ENCODE peak calls at places on chromosome 20, in six cellular contexts. Z is ascending aorta, O is left ventricle myocardium inferior, Y is brain microvascular endothelial cell, D is GM06990, J is esophagus muscularis mucosa. E is an unnamed sample.

GRCh38 chr20:36796868-36797267 is 23.3 kb upstream of the DSN1 start:
- DNase-seq in J (no peak), Y (no peak), Z (no peak), O (no peak), D (no peak), E (no peak)

GRCh38 chr20:4026093-4026601 is 10.8 kb upstream of the RNF24 start:
- DNase-seq in Y (peak; percentile 64), Z (peak; percentile 70), O (no peak), J (peak; percentile 88), D (no peak), E (peak; percentile 82)

GRCh38 chr20:5662769-5663168 is 87.4 kb upstream of the SHLD1 start:
- DNase-seq in J (no peak), Y (no peak), Z (no peak), D (no peak), O (no peak), E (no peak)

GRCh38 chr20:31691646-31692275 is 30.9 kb downstream of the BCL2L1 start:
- DNase-seq in D (no peak), Y (no peak), O (no peak), Z (no peak), J (no peak), E (peak; percentile 22)

GRCh38 chr20:58213716-58214115 is 14.7 kb downstream of the ANKRD60 start:
- DNase-seq in Z (no peak), O (no peak), J (no peak), D (no peak), Y (no peak), E (no peak)

GRCh38 chr20:55586626-55587025 is 418.7 kb downstream of the CBLN4 start:
- DNase-seq in J (no peak), Z (no peak), Y (no peak), O (no peak), D (no peak), E (no peak)

GRCh38 chr20:49045440-49046086 is 549 bp upstream of the CSE1L start:
- DNase-seq in J (no peak), Y (no peak), O (peak; percentile 44), Z (peak; percentile 68), D (no peak), E (peak; percentile 9)

GRCh38 chr20:36644713-36645109 is 1.3 kb downstream of the SLA2 start:
- DNase-seq in Y (no peak), D (no peak), J (no peak), Z (no peak), O (no peak), E (no peak)

GRCh38 chr20:1287787-1288569 is 21.9 kb downstream of the SNPH start:
- DNase-seq in O (no peak), Y (no peak), Z (no peak), J (no peak), D (no peak), E (no peak)

GRCh38 chr20:55158446-55158845 is 683.1 kb downstream of the DOK5 start:
- DNase-seq in Y (no peak), D (no peak), O (no peak), J (no peak), Z (no peak), E (no peak)

GRCh38 chr20:54405540-54405939 is 69.9 kb upstream of the DOK5 start:
- DNase-seq in J (no peak), Y (no peak), D (no peak), Z (no peak), O (no peak), E (peak; percentile 51)

GRCh38 chr20:57609842-57610167 is 10.4 kb downstream of the ZBP1 start:
- DNase-seq in J (no peak), Z (no peak), Y (no peak), O (no peak), D (no peak), E (no peak)

GRCh38 chr20:57680131-57680716 is 29.6 kb downstream of the PMEPA1 start:
- DNase-seq in O (no peak), Z (no peak), Y (no peak), D (peak; percentile 72), J (no peak), E (no peak)

GRCh38 chr20:47262008-47262364 is 94.5 kb downstream of the ZMYND8 start:
- DNase-seq in Z (no peak), J (no peak), D (peak; percentile 32), Y (no peak), O (no peak), E (no peak)

GRCh38 chr20:63896136-63896890 is 1.4 kb downstream of the DNAJC5 start:
- DNase-seq in Z (peak; percentile 70), J (no peak), O (peak; percentile 51), D (peak; percentile 57), Y (no peak), E (peak; percentile 21)

GRCh38 chr20:50256577-50256976 is 65.9 kb downstream of the CEBPB start:
- DNase-seq in J (no peak), D (no peak), Z (no peak), O (no peak), Y (no peak), E (no peak)

GRCh38 chr20:46572181-46572580 is 21.7 kb upstream of the OCSTAMP start:
- DNase-seq in O (peak; percentile 61), Z (no peak), D (no peak), Y (no peak), J (no peak), E (no peak)

GRCh38 chr20:2865630-2866029 is 7.7 kb upstream of the PTPRA start:
- DNase-seq in J (no peak), D (no peak), O (no peak), Z (no peak), Y (no peak), E (no peak)

GRCh38 chr20:3229158-3229557 is 9.8 kb downstream of the SLC4A11 start:
- DNase-seq in Z (no peak), J (no peak), D (no peak), O (no peak), Y (no peak), E (no peak)

GRCh38 chr20:53609501-53610445 is 16.1 kb upstream of the ZNF217 start:
- DNase-seq in Z (no peak), O (peak; percentile 41), J (no peak), D (peak; percentile 72), Y (no peak), E (no peak)

GRCh38 chr20:25259788-25260254 is 11.9 kb downstream of the PYGB start:
- DNase-seq in Z (peak; percentile 53), O (no peak), Y (no peak), J (no peak), D (no peak), E (no peak)

GRCh38 chr20:49187330-49188100 is 619 bp downstream of the STAU1 start:
- DNase-seq in Y (no peak), D (no peak), Z (no peak), J (no peak), O (no peak), E (peak; percentile 8)

GRCh38 chr20:25148181-25148981 is 47.1 kb upstream of the ENTPD6 start:
- DNase-seq in Z (peak; percentile 73), Y (peak; percentile 25), O (peak; percentile 25), J (no peak), D (no peak), E (peak; percentile 60)

GRCh38 chr20:20782747-20783146 is 70.3 kb upstream of the RALGAPA2 start:
- DNase-seq in O (no peak), Z (no peak), D (no peak), Y (no peak), J (no peak), E (no peak)

GRCh38 chr20:37102571-37102970 is 6.8 kb upstream of the RBL1 start:
- DNase-seq in J (no peak), O (no peak), Y (no peak), D (no peak), Z (no peak), E (no peak)

GRCh38 chr20:8489094-8489883 is 357.2 kb downstream of the PLCB1 start:
- DNase-seq in D (no peak), Y (no peak), Z (no peak), O (peak; percentile 24), J (no peak), E (peak; percentile 76)

GRCh38 chr20:39960522-39961420 is 728.3 kb downstream of the MAFB start:
- DNase-seq in Y (no peak), J (no peak), D (no peak), O (peak; percentile 21), Z (no peak), E (no peak)
- TF ChIP-seq CTCF in Y (no peak), J (no peak), D (no peak), O (peak; percentile 28), Z (no peak), E (no peak)

GRCh38 chr20:33676121-33676520 is 1.9 kb upstream of the NECAB3 start:
- DNase-seq in Y (no peak), J (no peak), Z (no peak), D (no peak), O (no peak), E (no peak)
- H3K4me3 ChIP-seq in Y (no peak overlapping the region), J (no peak overlapping the region), Z (no peak overlapping the region), D (no peak overlapping the region), O (no peak overlapping the region), E (no peak overlapping the region)

DNA sequence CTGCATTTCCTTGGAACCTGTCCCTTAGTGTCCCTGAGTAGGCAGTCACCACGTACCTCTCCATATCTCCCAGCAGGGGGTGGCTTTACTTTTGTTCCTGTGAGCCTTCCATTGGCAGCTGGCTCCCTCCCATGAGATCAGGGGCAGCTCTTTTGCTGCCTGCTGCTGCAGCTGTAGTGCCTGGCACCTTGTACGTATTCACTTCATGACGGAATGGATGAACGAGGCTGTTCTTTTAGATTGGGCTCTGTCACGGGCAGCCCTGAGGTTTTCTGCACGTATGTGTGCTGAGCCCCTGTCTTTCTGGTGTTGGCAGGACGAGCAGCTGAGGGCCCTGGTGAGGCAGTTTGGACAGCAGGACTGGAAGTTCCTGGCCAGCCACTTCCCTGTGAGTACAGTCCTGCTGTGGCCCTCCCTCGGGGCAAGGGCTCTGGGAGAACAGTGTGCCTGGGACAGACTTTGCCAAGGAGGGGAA is 14.6 kb downstream of the MYBL2 start:
- DNase-seq in O (peak; percentile 23), Y (no peak), D (peak; percentile 56), Z (no peak), J (no peak), E (no peak)
- TF ChIP-seq CTCF in O (peak; percentile 37), Y (no peak), D (peak; percentile 38), Z (no peak), J (no peak), E (no peak)

DNA sequence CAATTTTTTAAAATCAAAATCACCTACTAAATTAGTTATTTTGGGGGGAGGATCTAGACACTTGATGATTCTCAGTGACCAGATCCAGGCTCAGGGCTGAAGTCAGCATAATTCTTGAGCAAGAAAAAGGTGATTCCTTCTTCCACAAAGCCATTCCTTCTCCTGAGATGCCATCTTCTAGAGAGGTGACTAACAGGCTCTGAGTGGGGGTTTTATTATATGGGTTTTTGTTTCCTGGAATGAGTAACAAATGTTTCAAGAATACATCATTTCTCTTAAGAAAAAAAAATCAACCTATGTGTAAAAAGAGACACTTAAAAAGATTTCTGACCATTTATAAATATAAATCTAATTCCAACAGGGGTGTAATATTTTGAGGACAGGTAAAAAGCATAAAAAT is 154.3 kb downstream of the NFATC2 start:
- DNase-seq in O (no peak), Z (no peak), D (no peak), Y (no peak), J (no peak), E (peak; percentile 20)
- H3K4me3 ChIP-seq in O (no peak overlapping the region), Z (no peak overlapping the region), D (no peak overlapping the region), Y (no peak overlapping the region), J (no peak overlapping the region), E (no peak overlapping the region)

GRCh38 chr20:40797425-40797824 is 108.4 kb upstream of the MAFB start:
- DNase-seq in Z (no peak), D (no peak), O (no peak), J (no peak), Y (no peak), E (peak; percentile 55)
- TF ChIP-seq CTCF in Z (no peak), D (peak; percentile 63), O (peak; percentile 49), J (peak; percentile 18), Y (peak; percentile 66), E (peak; percentile 78)

E was measured in fibroblast of the aortic adventitia.